ENCODE peak calls at places on chromosome 2, in eight cellular contexts. One of them, this sample, is unnamed.

GRCh38 chr2:119011910-119012209 is 69.9 kb downstream of the MARCO start:
- DNase-seq in HCT116: no peak
- DNase-seq in heart left ventricle: no peak
- DNase-seq in spleen: no peak
- DNase-seq in CD8-positive, alpha-beta T cell: no peak
- DNase-seq in IMR-90: no peak
- DNase-seq in GM12878: no peak
- DNase-seq in GM23338: no peak
- DNase-seq in this sample: no peak

GRCh38 chr2:43157506-43158232 is 68.7 kb downstream of the ZFP36L2 start:
- DNase-seq in HCT116: no peak
- DNase-seq in heart left ventricle: no peak
- DNase-seq in spleen: no peak
- DNase-seq in CD8-positive, alpha-beta T cell: no peak
- DNase-seq in IMR-90: no peak
- DNase-seq in GM12878: no peak
- DNase-seq in GM23338: no peak
- DNase-seq in this sample: peak; percentile 40

GRCh38 chr2:162029287-162029901 is 44.6 kb downstream of the DPP4 start:
- DNase-seq in HCT116: peak; percentile 35
- DNase-seq in heart left ventricle: peak; percentile 68
- DNase-seq in spleen: no peak
- DNase-seq in CD8-positive, alpha-beta T cell: no peak
- DNase-seq in IMR-90: peak; percentile 37
- DNase-seq in GM12878: no peak
- DNase-seq in GM23338: no peak
- DNase-seq in this sample: peak; percentile 19

GRCh38 chr2:31137211-31138036 is 816 bp downstream of the GALNT14 start:
- DNase-seq in HCT116: no peak
- DNase-seq in heart left ventricle: no peak
- DNase-seq in spleen: peak; percentile 80
- DNase-seq in CD8-positive, alpha-beta T cell: no peak
- DNase-seq in IMR-90: no peak
- DNase-seq in GM12878: no peak
- DNase-seq in GM23338: peak; percentile 54
- DNase-seq in this sample: peak; percentile 63

GRCh38 chr2:239053801-239054503 is 206.1 kb downstream of the TWIST2 start:
- DNase-seq in HCT116: no peak
- DNase-seq in heart left ventricle: peak; percentile 38
- DNase-seq in spleen: no peak
- DNase-seq in CD8-positive, alpha-beta T cell: no peak
- DNase-seq in IMR-90: no peak
- DNase-seq in GM12878: no peak
- DNase-seq in GM23338: no peak
- DNase-seq in this sample: no peak

GRCh38 chr2:152925540-152926448 is 207.4 kb downstream of the ARL6IP6 start:
- DNase-seq in HCT116: peak; percentile 79
- DNase-seq in heart left ventricle: peak; percentile 30
- DNase-seq in spleen: peak; percentile 73
- DNase-seq in CD8-positive, alpha-beta T cell: no peak
- DNase-seq in IMR-90: no peak
- DNase-seq in GM12878: peak; percentile 11
- DNase-seq in GM23338: peak; percentile 92
- DNase-seq in this sample: peak; percentile 44

GRCh38 chr2:148132400-148132799 is 111.5 kb downstream of the MBD5 start:
- DNase-seq in HCT116: no peak
- DNase-seq in heart left ventricle: no peak
- DNase-seq in spleen: no peak
- DNase-seq in CD8-positive, alpha-beta T cell: no peak
- DNase-seq in IMR-90: peak; percentile 78
- DNase-seq in GM12878: no peak
- DNase-seq in GM23338: no peak
- DNase-seq in this sample: peak; percentile 22

GRCh38 chr2:130963849-130964793 is 127.4 kb downstream of the ARHGEF4 start:
- DNase-seq in HCT116: no peak
- DNase-seq in heart left ventricle: no peak
- DNase-seq in spleen: no peak
- DNase-seq in CD8-positive, alpha-beta T cell: no peak
- DNase-seq in IMR-90: no peak
- DNase-seq in GM12878: no peak
- DNase-seq in GM23338: peak; percentile 92
- DNase-seq in this sample: no peak

GRCh38 chr2:65661980-65662653 is 229.7 kb upstream of the SPRED2 start:
- DNase-seq in HCT116: no peak
- DNase-seq in heart left ventricle: no peak
- DNase-seq in spleen: no peak
- DNase-seq in CD8-positive, alpha-beta T cell: no peak
- DNase-seq in IMR-90: peak; percentile 13
- DNase-seq in GM12878: no peak
- DNase-seq in GM23338: no peak
- DNase-seq in this sample: no peak

GRCh38 chr2:43041167-43041566 is 185.2 kb downstream of the ZFP36L2 start:
- DNase-seq in HCT116: no peak
- DNase-seq in heart left ventricle: no peak
- DNase-seq in spleen: peak; percentile 37
- DNase-seq in CD8-positive, alpha-beta T cell: no peak
- DNase-seq in IMR-90: no peak
- DNase-seq in GM12878: no peak
- DNase-seq in GM23338: no peak
- DNase-seq in this sample: peak; percentile 71

GRCh38 chr2:33491685-33492084 is 15.2 kb downstream of the RASGRP3 start:
- DNase-seq in HCT116: no peak
- DNase-seq in heart left ventricle: no peak
- DNase-seq in spleen: no peak
- DNase-seq in CD8-positive, alpha-beta T cell: no peak
- DNase-seq in IMR-90: no peak
- DNase-seq in GM12878: no peak
- DNase-seq in GM23338: peak; percentile 42
- DNase-seq in this sample: no peak

GRCh38 chr2:128086244-128086643 is 4.8 kb upstream of the UGGT1 start:
- DNase-seq in HCT116: no peak
- DNase-seq in heart left ventricle: no peak
- DNase-seq in spleen: no peak
- DNase-seq in CD8-positive, alpha-beta T cell: no peak
- DNase-seq in IMR-90: no peak
- DNase-seq in GM12878: no peak
- DNase-seq in GM23338: no peak
- DNase-seq in this sample: no peak

GRCh38 chr2:124970065-124970464 is 945.0 kb downstream of the CNTNAP5 start:
- DNase-seq in HCT116: no peak
- DNase-seq in heart left ventricle: no peak
- DNase-seq in spleen: no peak
- DNase-seq in CD8-positive, alpha-beta T cell: no peak
- DNase-seq in IMR-90: no peak
- DNase-seq in GM12878: no peak
- DNase-seq in GM23338: no peak
- DNase-seq in this sample: peak; percentile 7

GRCh38 chr2:172094319-172095145 is 8.2 kb downstream of the DLX2 start:
- DNase-seq in HCT116: no peak
- DNase-seq in heart left ventricle: no peak
- DNase-seq in spleen: peak; percentile 78
- DNase-seq in CD8-positive, alpha-beta T cell: no peak
- DNase-seq in IMR-90: no peak
- DNase-seq in GM12878: no peak
- DNase-seq in GM23338: peak; percentile 72
- DNase-seq in this sample: no peak

GRCh38 chr2:174473796-174474195 is 13.0 kb downstream of the GPR155 start:
- DNase-seq in HCT116: no peak
- DNase-seq in heart left ventricle: no peak
- DNase-seq in spleen: no peak
- DNase-seq in CD8-positive, alpha-beta T cell: no peak
- DNase-seq in IMR-90: no peak
- DNase-seq in GM12878: no peak
- DNase-seq in GM23338: no peak
- DNase-seq in this sample: no peak

GRCh38 chr2:50957880-50958279 is 74.1 kb downstream of the NRXN1 start:
- DNase-seq in HCT116: no peak
- DNase-seq in heart left ventricle: no peak
- DNase-seq in spleen: no peak
- DNase-seq in CD8-positive, alpha-beta T cell: no peak
- DNase-seq in IMR-90: peak; percentile 37
- DNase-seq in GM12878: no peak
- DNase-seq in GM23338: no peak
- DNase-seq in this sample: no peak

GRCh38 chr2:121510857-121511256 is 19.8 kb upstream of the RNU4ATAC start:
- DNase-seq in HCT116: no peak
- DNase-seq in heart left ventricle: no peak
- DNase-seq in spleen: no peak
- DNase-seq in CD8-positive, alpha-beta T cell: no peak
- DNase-seq in IMR-90: no peak
- DNase-seq in GM12878: no peak
- DNase-seq in GM23338: no peak
- DNase-seq in this sample: peak; percentile 29

GRCh38 chr2:237702439-237703397 is 75.3 kb downstream of the LRRFIP1 start:
- DNase-seq in HCT116: no peak
- DNase-seq in heart left ventricle: peak; percentile 61
- DNase-seq in spleen: peak; percentile 88
- DNase-seq in CD8-positive, alpha-beta T cell: no peak
- DNase-seq in IMR-90: peak; percentile 75
- DNase-seq in GM12878: no peak
- DNase-seq in GM23338: peak; percentile 80
- DNase-seq in this sample: no peak

GRCh38 chr2:237706257-237706656 is 78.9 kb downstream of the LRRFIP1 start:
- DNase-seq in HCT116: no peak
- DNase-seq in heart left ventricle: no peak
- DNase-seq in spleen: no peak
- DNase-seq in CD8-positive, alpha-beta T cell: no peak
- DNase-seq in IMR-90: no peak
- DNase-seq in GM12878: no peak
- DNase-seq in GM23338: no peak
- DNase-seq in this sample: no peak

GRCh38 chr2:237705225-237705524 is 77.8 kb downstream of the LRRFIP1 start:
- DNase-seq in HCT116: no peak
- DNase-seq in heart left ventricle: no peak
- DNase-seq in spleen: no peak
- DNase-seq in CD8-positive, alpha-beta T cell: no peak
- DNase-seq in IMR-90: peak; percentile 59
- DNase-seq in GM12878: no peak
- DNase-seq in GM23338: no peak
- DNase-seq in this sample: no peak

GRCh38 chr2:237701859-237702370 is 74.5 kb downstream of the LRRFIP1 start:
- DNase-seq in HCT116: no peak
- DNase-seq in heart left ventricle: no peak
- DNase-seq in spleen: peak; percentile 69
- DNase-seq in CD8-positive, alpha-beta T cell: no peak
- DNase-seq in IMR-90: no peak
- DNase-seq in GM12878: no peak
- DNase-seq in GM23338: no peak
- DNase-seq in this sample: no peak

GRCh38 chr2:237704476-237705224 is 77.3 kb downstream of the LRRFIP1 start:
- DNase-seq in HCT116: no peak
- DNase-seq in heart left ventricle: no peak
- DNase-seq in spleen: no peak
- DNase-seq in CD8-positive, alpha-beta T cell: no peak
- DNase-seq in IMR-90: peak; percentile 64
- DNase-seq in GM12878: no peak
- DNase-seq in GM23338: no peak
- DNase-seq in this sample: peak; percentile 57
- H3K4me1 ChIP-seq in HCT116: peaks cover 33% of the 10 kb centered on the region
- H3K4me1 ChIP-seq in heart left ventricle: peaks cover 95% of the 10 kb centered on the region
- H3K4me1 ChIP-seq in spleen: peaks cover 96% of the 10 kb centered on the region
- H3K4me1 ChIP-seq in CD8-positive, alpha-beta T cell: peaks cover 87% of the 10 kb centered on the region
- H3K4me1 ChIP-seq in IMR-90: peaks cover 57% of the 10 kb centered on the region
- H3K4me1 ChIP-seq in GM12878: peaks cover 48% of the 10 kb centered on the region
- H3K4me1 ChIP-seq in GM23338: peaks cover 52% of the 10 kb centered on the region
- H3K4me1 ChIP-seq in this sample: peaks cover 46% of the 10 kb centered on the region

DNA sequence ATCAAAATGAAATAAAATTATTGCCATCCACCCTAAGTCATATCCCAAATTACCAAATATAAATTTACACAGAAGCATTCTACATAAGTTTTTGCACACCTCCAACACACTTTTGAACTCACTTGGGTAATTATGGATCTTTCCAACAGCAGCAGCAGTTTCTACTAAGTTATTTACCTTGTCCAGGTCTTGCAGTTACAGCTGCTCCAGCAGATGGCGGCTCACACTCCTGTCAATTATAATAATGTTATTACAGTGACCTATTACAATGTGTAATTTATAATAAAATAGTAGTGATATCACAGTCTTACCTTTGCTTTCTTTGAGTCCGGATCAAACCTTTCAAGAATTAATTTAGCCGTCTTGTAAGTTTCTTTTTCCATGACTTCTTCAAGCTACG is 37.9 kb downstream of the LNPK start:
- DNase-seq in HCT116: peak; percentile 8
- DNase-seq in heart left ventricle: no peak
- DNase-seq in spleen: no peak
- DNase-seq in CD8-positive, alpha-beta T cell: no peak
- DNase-seq in IMR-90: no peak
- DNase-seq in GM12878: no peak
- DNase-seq in GM23338: no peak
- DNase-seq in this sample: no peak
- TF ChIP-seq CTCF in HCT116: peak; percentile 19
- TF ChIP-seq CTCF in heart left ventricle: no peak
- TF ChIP-seq CTCF in spleen: no peak
- TF ChIP-seq CTCF in CD8-positive, alpha-beta T cell: no peak
- TF ChIP-seq CTCF in IMR-90: no peak
- TF ChIP-seq CTCF in GM12878: no peak
- TF ChIP-seq CTCF in GM23338: peak; percentile 44
- TF ChIP-seq CTCF in this sample: peak; percentile 29

GRCh38 chr2:97354576-97354975 is 235.1 kb downstream of the ANKRD36B start:
- DNase-seq in HCT116: no peak
- DNase-seq in heart left ventricle: no peak
- DNase-seq in spleen: peak; percentile 77
- DNase-seq in CD8-positive, alpha-beta T cell: no peak
- DNase-seq in IMR-90: no peak
- DNase-seq in GM12878: no peak
- DNase-seq in GM23338: no peak
- DNase-seq in this sample: no peak

GRCh38 chr2:97348265-97348664 is 235.3 kb downstream of the ANKRD36 start:
- DNase-seq in HCT116: no peak
- DNase-seq in heart left ventricle: no peak
- DNase-seq in spleen: no peak
- DNase-seq in CD8-positive, alpha-beta T cell: no peak
- DNase-seq in IMR-90: no peak
- DNase-seq in GM12878: no peak
- DNase-seq in GM23338: peak; percentile 17
- DNase-seq in this sample: no peak

DNA sequence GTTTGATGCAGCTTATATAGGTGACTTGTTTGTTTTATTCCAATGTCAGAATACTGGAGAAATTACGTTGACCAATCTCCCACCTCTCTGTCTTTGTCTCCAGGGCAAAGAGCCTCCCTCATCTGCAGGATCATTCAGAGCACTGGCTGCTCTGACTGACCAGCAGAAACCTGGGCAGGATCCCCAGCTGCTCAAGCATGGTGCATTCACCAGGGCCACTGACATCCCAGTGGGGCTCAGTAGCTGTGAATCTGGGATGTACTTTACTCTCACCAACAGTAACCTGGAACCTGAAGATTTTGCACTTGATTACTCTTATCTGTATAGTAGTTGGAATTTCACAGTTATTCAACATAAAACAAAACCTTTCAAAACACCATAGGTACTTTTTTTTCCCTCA is 235.9 kb downstream of the ANKRD36 start:
- DNase-seq in HCT116: no peak
- DNase-seq in heart left ventricle: no peak
- DNase-seq in spleen: no peak
- DNase-seq in CD8-positive, alpha-beta T cell: no peak
- DNase-seq in IMR-90: no peak
- DNase-seq in GM12878: no peak
- DNase-seq in GM23338: no peak
- DNase-seq in this sample: no peak
- H3K4me1 ChIP-seq in HCT116: no peaks in the 10 kb centered on the region
- H3K4me1 ChIP-seq in heart left ventricle: no peaks in the 10 kb centered on the region
- H3K4me1 ChIP-seq in spleen: no peaks in the 10 kb centered on the region
- H3K4me1 ChIP-seq in CD8-positive, alpha-beta T cell: no peaks in the 10 kb centered on the region
- H3K4me1 ChIP-seq in IMR-90: no peaks in the 10 kb centered on the region
- H3K4me1 ChIP-seq in GM12878: no peaks in the 10 kb centered on the region
- H3K4me1 ChIP-seq in GM23338: no peaks in the 10 kb centered on the region
- H3K4me1 ChIP-seq in this sample: no peaks in the 10 kb centered on the region

GRCh38 chr2:27737676-27738348 is 33.7 kb upstream of the MRPL33 start:
- DNase-seq in HCT116: no peak
- DNase-seq in heart left ventricle: peak; percentile 72
- DNase-seq in spleen: peak; percentile 82
- DNase-seq in CD8-positive, alpha-beta T cell: no peak
- DNase-seq in IMR-90: peak; percentile 84
- DNase-seq in GM12878: no peak
- DNase-seq in GM23338: no peak
- DNase-seq in this sample: peak; percentile 93
- TF ChIP-seq CTCF in HCT116: no peak
- TF ChIP-seq CTCF in heart left ventricle: peak; percentile 13
- TF ChIP-seq CTCF in spleen: peak; percentile 25
- TF ChIP-seq CTCF in CD8-positive, alpha-beta T cell: no peak
- TF ChIP-seq CTCF in IMR-90: no peak
- TF ChIP-seq CTCF in GM12878: no peak
- TF ChIP-seq CTCF in GM23338: no peak
- TF ChIP-seq CTCF in this sample: peak; percentile 23